ENCODE peak calls at places on chromosomes 12 and 14, in nine cellular contexts. O, A, Q, S, G, N, X, Y and D are unnamed samples.

GRCh38 chr12:101945361-101946232 is 68.2 kb downstream of the DRAM1 start:
- DNase-seq in G (no peak), A (no peak), N (no peak), S (no peak), Y (no peak), O (no peak), X (no peak), Q (no peak), D (no peak)

GRCh38 chr14:91244501-91244901 is at the start of gene GPR68:
- DNase-seq in O (no peak), Q (no peak), G (peak), Y (peak), A (peak), S (peak), N (peak), X (peak), D (peak)

GRCh38 chr14:47674546-47675238 is 713 bp downstream of the MDGA2 start:
- DNase-seq in Q (no peak), O (no peak), X (no peak), G (peak), A (peak), S (no peak), N (no peak), Y (peak), D (no peak)

GRCh38 chr12:124543052-124543590 is 24.3 kb downstream of the NCOR2 start:
- DNase-seq in A (peak), S (no peak), O (no peak), G (peak), Q (no peak), N (no peak), Y (peak), X (peak), D (no peak)

GRCh38 chr12:6841139-6841515 is 402 bp downstream of the GNB3 start:
- DNase-seq in Y (no peak), Q (no peak), S (no peak), O (no peak), A (no peak), X (no peak), G (no peak), N (no peak), D (no peak)

GRCh38 chr12:108306014-108306501 is 33.1 kb downstream of the CMKLR1 start:
- DNase-seq in O (no peak), N (peak), G (no peak), A (no peak), S (no peak), X (no peak), Q (no peak), Y (peak), D (peak)

GRCh38 chr12:69929125-69929524 is 104.1 kb downstream of the MYRFL start:
- DNase-seq in X (no peak), N (peak), Y (no peak), O (no peak), S (no peak), A (no peak), Q (no peak), G (no peak), D (no peak)

GRCh38 chr12:112308184-112308583 is 74.0 kb downstream of the HECTD4 start:
- DNase-seq in X (no peak), O (no peak), Q (no peak), G (no peak), N (no peak), S (no peak), A (no peak), Y (no peak), D (no peak)

GRCh38 chr14:79947440-79947839 is 263.9 kb downstream of the DIO2 start:
- DNase-seq in O (no peak), G (no peak), A (no peak), X (no peak), Q (no peak), S (no peak), Y (no peak), N (no peak), D (no peak)

GRCh38 chr12:4562034-4562657 is at the start of gene DYRK4:
- DNase-seq in X (no peak), O (peak), G (no peak), S (peak), A (peak), Y (peak), N (peak), Q (peak), D (peak)

GRCh38 chr14:99133563-99134332 is 138.2 kb downstream of the BCL11B start:
- DNase-seq in S (no peak), O (peak), A (peak), X (no peak), Y (no peak), G (no peak), N (no peak), Q (no peak), D (peak)